ENCODE peak calls at places on chromosomes 12 and 14, in seven cellular contexts. F is ovary, T is Peyer's patch, R is adrenal gland, I is uterus, Q is IMR-90, K is lower leg skin. B is an unnamed sample.

GRCh38 chr14:78162202-78162601 is 8.0 kb upstream of the NRXN3 start:
- DNase-seq in K (no peak), R (no peak), F (no peak), T (no peak), I (no peak), Q (no peak), B (no peak)

GRCh38 chr12:106080786-106081185 is 58.0 kb downstream of the NUAK1 start:
- DNase-seq in T (no peak), F (no peak), Q (no peak), R (no peak), K (no peak), I (no peak), B (no peak)

GRCh38 chr14:77562681-77563080 is 53.8 kb downstream of the SPTLC2 start:
- DNase-seq in T (no peak), F (no peak), Q (peak; percentile 98), I (no peak), R (no peak), K (no peak), B (no peak)

GRCh38 chr14:68394113-68394718 is 398.7 kb downstream of the ZFP36L1 start:
- DNase-seq in Q (peak; percentile 63), T (no peak), R (no peak), F (no peak), I (no peak), K (no peak), B (no peak)

GRCh38 chr14:79180656-79181055 is 1010.5 kb downstream of the NRXN3 start:
- DNase-seq in F (no peak), K (no peak), R (no peak), T (no peak), Q (no peak), I (no peak), B (no peak)

GRCh38 chr12:121958521-121959240 is 40.3 kb downstream of the CFAP251 start:
- DNase-seq in Q (peak; percentile 78), K (no peak), R (no peak), T (no peak), I (no peak), F (no peak), B (no peak)

GRCh38 chr14:90412058-90412457 is 15.2 kb downstream of the CALM1 start:
- DNase-seq in F (no peak), K (no peak), I (no peak), T (no peak), Q (no peak), R (no peak), B (no peak)

GRCh38 chr12:102960766-102961487 is 3.5 kb downstream of the ASCL1 start:
- DNase-seq in K (no peak), F (no peak), T (no peak), I (no peak), R (no peak), Q (no peak), B (no peak)

GRCh38 chr14:75335588-75335987 is 57.0 kb downstream of the FOS start:
- DNase-seq in Q (no peak), F (no peak), T (no peak), R (no peak), I (no peak), K (no peak), B (no peak)

GRCh38 chr14:22597771-22598098 is 365 bp upstream of the ABHD4 start:
- DNase-seq in R (no peak), T (no peak), K (no peak), I (no peak), F (no peak), Q (no peak), B (no peak)

GRCh38 chr14:37985826-37986470 is 221.8 kb upstream of the SSTR1 start:
- DNase-seq in R (peak; percentile 17), Q (peak; percentile 65), K (no peak), I (no peak), F (no peak), T (peak; percentile 81), B (peak; percentile 57)

GRCh38 chr12:67981236-67982164 is 7.7 kb upstream of the IFNG-AS1 start:
- DNase-seq in I (no peak), K (no peak), R (peak; percentile 35), T (no peak), Q (peak; percentile 89), F (no peak), B (no peak)

GRCh38 chr14:69424139-69424923 is 25.8 kb downstream of the SLC39A9 start:
- DNase-seq in I (no peak), T (no peak), R (no peak), Q (peak; percentile 51), F (no peak), K (no peak), B (no peak)

GRCh38 chr12:8913702-8914032 is 642 bp upstream of the PHC1 start:
- DNase-seq in Q (no peak), I (no peak), F (no peak), K (no peak), T (no peak), R (no peak), B (peak; percentile 31)

GRCh38 chr12:51971679-51972423 is 20.4 kb downstream of the ACVR1B start:
- DNase-seq in Q (no peak), I (no peak), F (no peak), R (no peak), K (no peak), T (no peak), B (no peak)

GRCh38 chr12:7374423-7375144 is 69.4 kb downstream of the CD163L1 start:
- DNase-seq in K (no peak), T (peak; percentile 57), R (no peak), I (no peak), Q (peak; percentile 6), F (no peak), B (peak; percentile 62)

GRCh38 chr12:114902665-114903393 is 218.9 kb upstream of the TBX3 start:
- DNase-seq in K (no peak), T (no peak), Q (peak; percentile 96), I (no peak), R (no peak), F (no peak), B (no peak)

GRCh38 chr14:24232121-24232644 is at the start of gene NEDD8:
- DNase-seq in K (peak; percentile 99), T (peak; percentile 96), Q (peak; percentile 97), F (peak; percentile 94), R (peak; percentile 86), I (peak; percentile 96), B (peak; percentile 93)

DNA sequence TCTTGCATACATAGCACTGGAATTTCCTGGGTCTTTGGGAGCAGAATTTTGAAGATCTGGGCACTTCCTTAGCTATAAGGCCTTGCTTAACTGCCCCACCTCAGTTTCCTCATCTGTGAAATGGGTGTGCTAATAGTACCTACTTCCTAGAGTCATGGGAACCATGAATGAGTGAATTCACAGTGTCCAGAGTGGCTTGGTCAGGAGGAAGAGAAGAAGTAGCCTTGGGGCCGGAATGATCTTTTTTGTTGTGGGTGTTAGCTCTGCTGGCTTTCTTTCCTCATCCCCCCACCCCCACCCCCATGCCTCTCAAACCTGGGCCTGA is 2.4 kb downstream of the SH2B3 start:
- DNase-seq in K (no peak), F (no peak), T (no peak), Q (no peak), I (no peak), R (no peak), B (peak; percentile 27)
- TF ChIP-seq POLR2A in K (no peak), F (no peak), T (no peak), Q (no peak), I (no peak), R (no peak), B (no peak)

GRCh38 chr12:53456654-53457366 is 4.9 kb downstream of the PCBP2 start:
- DNase-seq in F (no peak), Q (no peak), T (no peak), K (no peak), R (no peak), I (no peak), B (no peak)

GRCh38 chr12:53451661-53452158 is at the start of gene PCBP2:
- DNase-seq in T (peak; percentile 99), Q (peak; percentile 100), I (peak; percentile 98), F (peak; percentile 98), R (peak; percentile 97), K (peak; percentile 99), B (peak; percentile 99)

GRCh38 chr12:53454710-53455109 is 2.8 kb downstream of the PCBP2 start:
- DNase-seq in K (no peak), I (no peak), F (no peak), Q (no peak), R (no peak), T (no peak), B (no peak)

GRCh38 chr12:53452159-53453077 is 516 bp downstream of the PCBP2 start:
- DNase-seq in I (peak; percentile 89), F (peak; percentile 94), Q (peak; percentile 85), R (peak; percentile 93), K (peak; percentile 95), T (peak; percentile 90), B (peak; percentile 90)

GRCh38 chr12:53453953-53454640 is 2.2 kb downstream of the PCBP2 start:
- DNase-seq in K (no peak), R (no peak), Q (no peak), I (no peak), F (no peak), T (no peak), B (no peak)
- TF ChIP-seq POLR2A in K (no peak), R (no peak), Q (no peak), I (no peak), F (no peak), T (no peak), B (peak; percentile 24)

GRCh38 chr14:103522649-103523582 is at the start of gene CKB:
- DNase-seq in F (peak; percentile 88), T (peak; percentile 71), K (peak; percentile 92), Q (peak; percentile 45), R (peak; percentile 70), I (peak; percentile 71), B (peak; percentile 61)
- TF ChIP-seq POLR2A in F (peak; percentile 69), T (no peak), K (no peak), Q (peak; percentile 88), R (peak; percentile 83), I (peak; percentile 79), B (peak; percentile 10)

GRCh38 chr14:82067221-82067620 is 533.6 kb upstream of the SEL1L start:
- DNase-seq in I (no peak), T (no peak), F (no peak), R (no peak), K (no peak), Q (no peak), B (no peak)
- TF ChIP-seq POLR2A in I (no peak), T (no peak), F (no peak), R (no peak), K (no peak), Q (no peak), B (no peak)